ENCODE peak calls at places on chromosomes 6 and 20, in nine cellular contexts. E is heart right ventricle, Q is tibial nerve, Y is cardiac muscle cell, W is ovary, P is left ventricle myocardium inferior, O is testis, D is psoas muscle, X is transverse colon. M is an unnamed sample. For H3K4me1 and H3K9me3, the result is how much of the 10 kb centered on the place peaks cover.

GRCh38 chr6:158906926-158907325 is 87.8 kb upstream of the EZR start:
- DNase-seq in W (no peak), D (no peak), E (no peak), Y (no peak), O (no peak), P (no peak), Q (no peak), X (no peak), M (no peak)

GRCh38 chr6:111230351-111231077 is 143.2 kb downstream of the SLC16A10 start:
- DNase-seq in O (no peak), P (no peak), D (no peak), Y (no peak), Q (no peak), X (no peak), W (no peak), E (no peak), M (no peak)

GRCh38 chr20:58930496-58930895 is 50.6 kb upstream of the NELFCD start:
- DNase-seq in Y (no peak), Q (no peak), X (no peak), P (no peak), O (no peak), D (no peak), E (no peak), W (no peak), M (no peak)

GRCh38 chr6:56144538-56145324 is 102.6 kb downstream of the COL21A1 start:
- DNase-seq in O (no peak), E (no peak), Y (no peak), Q (no peak), D (no peak), P (no peak), X (no peak), W (no peak), M (no peak)

GRCh38 chr20:51628533-51629398 is 86.2 kb upstream of the NFATC2 start:
- DNase-seq in X (no peak), E (no peak), Y (no peak), W (no peak), P (no peak), O (no peak), D (no peak), Q (no peak), M (no peak)

GRCh38 chr6:135250751-135251356 is 69.7 kb downstream of the MYB start:
- DNase-seq in P (no peak), O (no peak), Y (no peak), D (no peak), W (no peak), X (peak), E (no peak), Q (no peak), M (no peak)

GRCh38 chr20:51731771-51732453 is 36.3 kb downstream of the ATP9A start:
- DNase-seq in X (no peak), Y (no peak), E (no peak), O (peak), Q (no peak), P (no peak), W (peak), D (no peak), M (no peak)

GRCh38 chr20:3734111-3734843 is 1.8 kb downstream of the HSPA12B start:
- DNase-seq in X (peak), W (peak), P (no peak), D (peak), O (peak), Q (peak), Y (no peak), E (peak), M (no peak)

GRCh38 chr20:21156266-21156665 is 30.4 kb downstream of the KIZ start:
- DNase-seq in W (no peak), D (no peak), X (no peak), Y (no peak), P (no peak), E (no peak), O (no peak), Q (no peak), M (no peak)

GRCh38 chr20:18101125-18101820 is 36.4 kb upstream of the KAT14 start:
- DNase-seq in Y (no peak), W (no peak), O (no peak), Q (no peak), P (no peak), X (no peak), D (no peak), E (no peak), M (peak)

GRCh38 chr6:154218336-154218735 is 138.3 kb downstream of the IPCEF1 start:
- DNase-seq in Y (no peak), P (no peak), D (no peak), O (no peak), W (no peak), X (no peak), E (no peak), Q (no peak), M (no peak)

GRCh38 chr20:52439385-52439784 is 247.8 kb upstream of the ZFP64 start:
- DNase-seq in O (no peak), E (no peak), X (no peak), Y (peak), W (no peak), Q (no peak), D (no peak), P (no peak), M (no peak)

GRCh38 chr6:35810831-35811698 is 5.9 kb downstream of the LHFPL5 start:
- DNase-seq in W (no peak), E (no peak), X (no peak), O (peak), P (no peak), Q (no peak), D (no peak), Y (no peak), M (no peak)

GRCh38 chr6:48472121-48472520 is 361.1 kb upstream of the PTCHD4 start:
- DNase-seq in P (no peak), E (no peak), X (no peak), Q (no peak), Y (no peak), W (no peak), D (no peak), O (no peak), M (no peak)

GRCh38 chr20:14288341-14289330 is 48.8 kb downstream of the FLRT3 start:
- DNase-seq in Y (no peak), W (no peak), O (no peak), Q (no peak), D (no peak), P (no peak), E (no peak), X (no peak), M (no peak)

GRCh38 chr6:73372516-73372915 is 2.8 kb upstream of the OOEP start:
- DNase-seq in D (no peak), P (no peak), Q (no peak), X (no peak), O (no peak), W (no peak), Y (no peak), E (no peak), M (no peak)

GRCh38 chr6:134347916-134348805 is 30.2 kb upstream of the SGK1 start:
- DNase-seq in E (no peak), D (peak), W (peak), O (no peak), P (peak), X (no peak), Y (no peak), Q (peak), M (no peak)

GRCh38 chr6:157070403-157071107 is 252.8 kb downstream of the TMEM242 start:
- DNase-seq in X (no peak), D (no peak), E (no peak), O (no peak), Y (no peak), P (no peak), Q (no peak), W (no peak), M (no peak)

GRCh38 chr6:7978736-7979135 is 68.1 kb upstream of the TXNDC5 start:
- DNase-seq in X (no peak), Y (no peak), E (no peak), W (no peak), Q (no peak), O (no peak), P (no peak), D (no peak), M (no peak)

GRCh38 chr6:27601668-27602254 is 128.9 kb upstream of the ZNF184 start:
- DNase-seq in E (no peak), W (no peak), P (no peak), Y (peak), Q (no peak), X (no peak), D (no peak), O (no peak), M (peak)

GRCh38 chr6:4908062-4908461 is 95.8 kb downstream of the RPP40 start:
- DNase-seq in Y (no peak), O (no peak), X (peak), D (no peak), P (no peak), Q (no peak), E (no peak), W (no peak), M (no peak)

GRCh38 chr6:78810146-78810545 is 57.2 kb upstream of the IRAK1BP1 start:
- DNase-seq in W (no peak), D (no peak), X (peak), O (peak), Y (peak), E (no peak), Q (no peak), P (no peak), M (peak)
- TF ChIP-seq CTCF in W (no peak), D (no peak), X (peak), O (peak), Y (peak), E (peak), Q (no peak), P (peak), M (peak)

GRCh38 chr6:42120895-42121865 is 21.2 kb downstream of the C6orf132 start:
- DNase-seq in P (no peak), O (no peak), W (no peak), D (no peak), E (no peak), X (peak), Q (no peak), Y (no peak), M (no peak)
- H3K4me1 ChIP-seq in P (under half), O (under half), W (under half), D (under half), E (under half), X (under half), Q (under half), Y (under half), M (under half)

DNA sequence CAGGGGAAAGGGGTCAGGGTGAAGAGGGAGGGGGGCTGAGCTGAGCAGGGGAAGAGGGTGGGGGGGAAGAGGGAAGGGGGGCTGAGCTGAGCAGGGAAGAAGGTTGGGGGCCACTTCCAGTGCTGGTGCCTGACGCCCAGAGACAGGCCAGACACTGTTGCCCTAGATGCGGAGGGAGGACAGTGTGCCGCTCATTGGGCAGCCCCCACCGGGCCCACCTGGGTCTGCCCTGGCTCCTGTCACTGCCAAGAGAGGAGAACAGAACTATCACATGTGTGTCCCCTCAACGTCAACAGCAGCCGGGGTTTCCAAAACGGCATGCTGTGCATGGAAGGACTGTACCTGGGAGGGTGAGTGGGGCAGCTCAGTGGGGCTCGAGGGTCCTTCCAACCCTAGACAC is 342.1 kb downstream of the CDH4 start:
- DNase-seq in W (no peak), Y (no peak), D (no peak), E (no peak), P (no peak), Q (no peak), O (no peak), X (no peak), M (no peak)
- H3K9me3 ChIP-seq in W (under half), Y (under half), D (under half), E (under half), P (half or more), Q (under half), O (under half), X (under half), M (half or more)

GRCh38 chr6:33004940-33005339 is 4.5 kb downstream of the HLA-DOA start:
- DNase-seq in Q (no peak), P (no peak), W (no peak), D (no peak), O (no peak), X (no peak), Y (no peak), E (no peak), M (no peak)

GRCh38 chr6:33001685-33002084 is 7.7 kb downstream of the HLA-DOA start:
- DNase-seq in P (no peak), O (no peak), D (no peak), W (no peak), X (no peak), E (no peak), Y (no peak), Q (no peak), M (no peak)

GRCh38 chr6:32995448-32995847 is 13.9 kb downstream of the HLA-DOA start:
- DNase-seq in Y (no peak), W (no peak), D (no peak), O (no peak), E (no peak), P (no peak), X (no peak), Q (no peak), M (no peak)

GRCh38 chr6:33000053-33000452 is 9.3 kb downstream of the HLA-DOA start:
- DNase-seq in X (no peak), Q (no peak), P (no peak), W (no peak), O (no peak), E (no peak), Y (no peak), D (no peak), M (no peak)
- TF ChIP-seq CTCF in X (no peak), Q (peak), P (peak), W (no peak), O (no peak), E (peak), Y (no peak), D (no peak), M (peak)

GRCh38 chr6:108565893-108566292 is 5.2 kb downstream of the FOXO3 start:
- DNase-seq in E (no peak), X (peak), Y (no peak), O (peak), D (no peak), W (no peak), Q (peak), P (no peak), M (peak)
- H3K4me1 ChIP-seq in E (half or more), X (half or more), Y (under half), O (under half), D (half or more), W (under half), Q (half or more), P (half or more), M (under half)

GRCh38 chr20:55650609-55651228 is 354.6 kb downstream of the CBLN4 start:
- DNase-seq in Y (no peak), D (no peak), E (no peak), W (no peak), P (no peak), Q (no peak), O (no peak), X (no peak), M (no peak)

GRCh38 chr20:55649254-55649653 is 356.1 kb downstream of the CBLN4 start:
- DNase-seq in Q (no peak), X (no peak), D (no peak), E (no peak), O (no peak), Y (no peak), P (no peak), W (no peak), M (no peak)
- H3K9me3 ChIP-seq in Q (under half), X (under half), D (under half), E (under half), O (under half), Y (under half), P (under half), W (under half), M (under half)

GRCh38 chr6:131696956-131697355 is 4.2 kb downstream of the OR2A4 start:
- DNase-seq in W (no peak), P (no peak), X (no peak), Q (no peak), O (no peak), D (no peak), Y (no peak), E (no peak), M (no peak)

GRCh38 chr6:131692589-131692988 is 8.6 kb downstream of the OR2A4 start:
- DNase-seq in Y (no peak), P (no peak), W (no peak), Q (no peak), O (no peak), X (no peak), D (no peak), E (no peak), M (no peak)

GRCh38 chr6:131693384-131693783 is 7.8 kb downstream of the OR2A4 start:
- DNase-seq in Y (no peak), O (no peak), D (no peak), X (no peak), E (no peak), Q (no peak), W (no peak), P (no peak), M (no peak)

DNA sequence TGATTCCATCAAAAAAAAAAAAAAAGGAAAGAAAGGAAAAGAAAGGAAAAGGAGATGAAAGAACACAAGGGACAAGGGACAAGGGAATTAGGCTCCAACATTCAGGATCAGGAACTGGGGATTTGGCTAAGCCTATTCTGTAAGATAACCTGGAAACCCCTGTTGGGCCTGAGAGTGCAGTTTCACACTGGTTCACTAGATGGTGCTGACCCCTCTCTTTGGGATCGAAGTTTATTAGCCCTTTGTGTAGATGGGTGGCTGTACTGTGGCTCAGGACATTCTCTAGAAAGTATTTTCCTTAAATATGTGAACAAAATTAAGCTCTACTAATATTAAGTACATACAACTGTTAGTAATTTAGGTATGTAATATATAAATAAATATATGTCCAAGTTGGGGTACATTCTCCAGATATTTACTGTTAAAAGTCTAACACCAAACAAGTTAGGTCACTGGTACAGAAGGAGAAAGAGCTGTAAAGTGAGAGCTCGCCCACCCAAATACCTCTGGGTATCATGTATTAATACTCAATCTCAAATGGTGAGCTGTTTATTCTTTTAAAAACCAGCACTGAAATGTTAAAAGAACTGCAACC is 6.3 kb downstream of the OR2A4 start:
- DNase-seq in P (peak), Q (peak), Y (peak), E (no peak), X (peak), O (peak), D (no peak), W (peak), M (peak)
- TF ChIP-seq CTCF in P (peak), Q (peak), Y (peak), E (peak), X (peak), O (peak), D (peak), W (peak), M (peak)

DNA sequence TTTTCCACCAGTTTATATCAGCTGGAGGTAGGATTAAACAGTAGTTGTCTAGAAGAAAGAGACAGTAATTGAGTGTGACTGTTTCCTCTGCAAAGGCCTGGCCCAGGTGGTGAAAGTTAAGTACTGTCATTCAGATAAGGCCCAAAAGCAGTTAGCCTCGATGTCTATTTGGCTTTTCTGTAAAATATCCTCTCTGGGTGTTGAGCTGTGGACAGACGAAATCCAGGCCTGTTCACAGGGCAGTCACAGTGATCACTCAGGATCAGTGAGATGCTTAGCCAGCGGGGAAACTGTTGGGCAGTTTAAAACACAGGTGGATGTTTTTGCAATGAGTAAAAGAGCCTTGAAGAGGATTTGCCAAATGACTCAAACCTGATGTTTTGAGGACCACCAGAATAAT is 22.0 kb upstream of the PRDM1 start:
- DNase-seq in X (no peak), D (no peak), W (no peak), P (peak), Y (peak), Q (no peak), E (no peak), O (no peak), M (no peak)
- H3K4me1 ChIP-seq in X (under half), D (under half), W (under half), P (under half), Y (under half), Q (under half), E (under half), O (under half), M (under half)

GRCh38 chr6:14468656-14469321 is 351.2 kb downstream of the CD83 start:
- DNase-seq in E (no peak), X (no peak), Y (no peak), D (no peak), Q (no peak), P (no peak), O (no peak), W (no peak), M (no peak)

GRCh38 chr6:14464049-14464448 is 346.5 kb downstream of the CD83 start:
- DNase-seq in P (no peak), Q (no peak), O (no peak), E (no peak), Y (no peak), X (no peak), D (no peak), W (no peak), M (peak)

GRCh38 chr6:14464716-14465115 is 347.1 kb downstream of the CD83 start:
- DNase-seq in Q (no peak), D (no peak), Y (no peak), P (no peak), O (no peak), X (no peak), E (no peak), W (no peak), M (no peak)

GRCh38 chr6:14467591-14467990 is 350.0 kb downstream of the CD83 start:
- DNase-seq in X (no peak), D (no peak), W (no peak), E (no peak), O (no peak), Q (no peak), P (no peak), Y (no peak), M (no peak)

DNA sequence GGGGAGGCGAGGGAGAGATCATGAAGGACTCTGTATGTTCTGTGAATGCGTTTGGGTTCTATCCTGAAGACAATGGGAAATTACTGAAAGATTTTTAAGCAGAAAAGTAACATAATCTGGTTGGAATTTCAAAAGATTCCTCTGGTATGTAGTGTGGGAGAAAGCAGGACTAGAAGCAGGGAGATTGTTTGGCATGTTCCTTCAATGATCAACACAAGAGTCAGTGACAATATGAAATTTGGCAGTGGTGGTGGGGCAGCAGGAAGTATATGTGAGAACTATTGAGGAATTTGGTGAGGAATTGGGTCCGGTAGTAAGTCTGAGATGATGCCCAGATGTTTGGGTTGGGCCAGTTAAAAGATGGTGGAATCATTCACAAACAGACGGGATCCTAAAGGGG is 348.7 kb downstream of the CD83 start:
- DNase-seq in Y (no peak), W (no peak), P (no peak), D (no peak), O (no peak), X (no peak), Q (no peak), E (no peak), M (no peak)
- H3K9me3 ChIP-seq in Y (under half), W (under half), P (under half), D (under half), O (under half), X (under half), Q (under half), E (under half), M (under half)

GRCh38 chr6:71902261-71902660 is 15.9 kb downstream of the RIMS1 start:
- DNase-seq in W (no peak), Y (no peak), Q (no peak), O (no peak), X (no peak), E (no peak), D (no peak), P (no peak), M (no peak)

GRCh38 chr6:71908162-71908765 is 21.9 kb downstream of the RIMS1 start:
- DNase-seq in O (no peak), Y (no peak), X (no peak), P (no peak), Q (no peak), W (no peak), E (no peak), D (no peak), M (no peak)

GRCh38 chr6:71906813-71907212 is 20.5 kb downstream of the RIMS1 start:
- DNase-seq in P (no peak), W (no peak), Y (no peak), O (no peak), X (no peak), D (no peak), Q (no peak), E (no peak), M (no peak)
- TF ChIP-seq CTCF in P (no peak), W (no peak), Y (no peak), O (no peak), X (no peak), D (no peak), Q (no peak), E (no peak), M (no peak)